ENCODE peak calls at places on chromosomes 2 and 18, in five cellular contexts. H, J, T, S and C are unnamed samples.

GRCh38 chr2:241804326-241805276 is 4.4 kb upstream of the NEU4 start:
- DNase-seq in H (no peak), T (peak), S (peak), J (peak), C (peak)

GRCh38 chr18:48050176-48050575 is 119.7 kb upstream of the SMAD2 start:
- DNase-seq in J (no peak), T (peak), H (peak), S (no peak), C (no peak)

GRCh38 chr18:48902023-48902855 is 48.5 kb downstream of the SMAD7 start:
- DNase-seq in J (peak), T (peak), S (peak), H (peak), C (peak)

GRCh38 chr2:163633296-163633695 is 102.5 kb downstream of the FIGN start:
- DNase-seq in S (no peak), H (no peak), T (no peak), J (no peak), C (no peak)

GRCh38 chr2:235050992-235051351 is 99.2 kb downstream of the SH3BP4 start:
- DNase-seq in S (peak), H (peak), T (peak), J (peak), C (peak)

GRCh38 chr2:649461-650342 is 27.5 kb downstream of the TMEM18 start:
- DNase-seq in J (no peak), H (peak), S (no peak), T (no peak), C (peak)

GRCh38 chr2:96091141-96091710 is 25.1 kb downstream of the ADRA2B start:
- DNase-seq in S (no peak), T (peak), J (no peak), H (peak), C (no peak)

GRCh38 chr2:174121612-174122011 is 126.7 kb downstream of the OLA1 start:
- DNase-seq in H (no peak), S (no peak), T (no peak), J (no peak), C (no peak)

GRCh38 chr2:241924069-241924908 is 54.8 kb downstream of the RTP5 start:
- DNase-seq in S (no peak), T (peak), J (no peak), H (no peak), C (no peak)

GRCh38 chr2:226963528-226963927 is 127.7 kb downstream of the RHBDD1 start:
- DNase-seq in T (no peak), H (no peak), S (no peak), J (no peak), C (no peak)

GRCh38 chr2:214649440-214650205 is 159.9 kb downstream of the BARD1 start:
- DNase-seq in T (no peak), J (no peak), H (no peak), S (no peak), C (no peak)

GRCh38 chr2:131044078-131044756 is 49.0 kb downstream of the FAM168B start:
- DNase-seq in J (no peak), H (peak), T (peak), S (no peak), C (no peak)

GRCh38 chr2:60565472-60565871 is 12.0 kb upstream of the BCL11A start:
- DNase-seq in T (no peak), H (no peak), J (no peak), S (no peak), C (no peak)

GRCh38 chr2:181991171-181991885 is 5.7 kb downstream of the PPP1R1C start:
- DNase-seq in S (no peak), H (no peak), T (no peak), J (no peak), C (no peak)

GRCh38 chr18:6857305-6857704 is 127.8 kb downstream of the ARHGAP28 start:
- DNase-seq in S (no peak), T (no peak), J (no peak), H (no peak), C (no peak)

GRCh38 chr2:180644709-180645108 is 335.7 kb upstream of the UBE2E3 start:
- DNase-seq in H (no peak), J (no peak), S (no peak), T (no peak), C (no peak)

GRCh38 chr2:130996658-130997057 is 96.6 kb downstream of the FAM168B start:
- DNase-seq in H (no peak), S (no peak), T (no peak), J (no peak), C (peak)

GRCh38 chr2:37558622-37559021 is 112.8 kb downstream of the CDC42EP3 start:
- DNase-seq in H (no peak), T (no peak), S (peak), J (no peak), C (peak)
- TF ChIP-seq POLR2A in H (no peak), T (no peak), S (no peak), J (no peak), C (no peak)

DNA sequence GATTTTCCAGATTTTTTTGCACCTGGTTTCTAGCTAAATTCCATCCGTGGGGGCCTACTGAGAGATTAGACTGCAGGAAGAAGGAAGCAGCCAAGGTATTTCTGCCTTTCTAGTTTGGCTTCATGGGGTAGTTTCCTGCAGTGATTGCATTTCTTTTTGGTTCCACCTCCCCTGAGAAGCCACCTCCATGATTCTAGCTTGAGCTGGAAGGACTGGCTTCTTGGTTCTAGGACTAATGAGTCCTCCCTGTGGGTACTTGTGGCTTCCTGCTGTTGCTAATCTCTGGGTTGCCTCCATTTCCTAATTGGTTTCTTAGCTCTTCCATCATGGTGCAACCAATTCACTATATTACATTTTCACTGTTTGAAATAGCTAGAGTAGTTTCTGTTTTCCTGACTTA is 242.5 kb upstream of the RBMS1 start:
- DNase-seq in H (no peak), J (no peak), T (no peak), S (no peak), C (no peak)
- TF ChIP-seq POLR2A in H (no peak), J (no peak), T (no peak), S (no peak), C (no peak)

DNA sequence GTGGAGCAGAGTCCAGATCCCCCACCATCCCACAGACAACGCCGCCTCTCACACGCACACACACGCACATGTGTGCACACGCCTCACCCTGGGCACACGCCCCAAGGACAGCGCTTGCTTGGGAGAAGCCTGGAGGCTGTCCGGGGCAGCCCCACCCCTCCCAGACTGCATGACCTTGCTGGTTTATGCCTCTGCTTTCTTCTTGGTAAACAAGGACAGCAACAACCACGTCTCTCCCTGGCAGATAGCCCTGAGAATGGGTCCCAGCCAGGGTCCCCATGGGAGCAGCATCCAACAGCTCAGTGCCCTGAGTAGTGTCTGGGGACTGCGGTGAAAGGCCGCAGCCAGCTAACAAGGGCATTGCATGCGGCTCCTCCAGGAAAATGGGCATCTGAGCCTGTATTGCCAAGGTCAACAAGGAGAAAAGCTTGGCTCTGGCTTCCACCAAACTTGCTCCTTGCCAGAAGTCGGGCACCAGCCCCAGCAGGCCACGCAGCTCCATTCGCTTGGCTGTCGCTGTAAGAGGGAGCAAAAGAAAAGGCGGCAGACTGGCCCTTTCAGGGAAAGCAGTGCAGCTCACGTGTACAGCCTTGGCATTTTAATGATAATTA is 234.6 kb downstream of the EIPR1 start:
- DNase-seq in T (no peak), H (peak), S (peak), J (no peak), C (no peak)
- TF ChIP-seq POLR2A in T (no peak), H (no peak), S (no peak), J (no peak), C (no peak)

DNA sequence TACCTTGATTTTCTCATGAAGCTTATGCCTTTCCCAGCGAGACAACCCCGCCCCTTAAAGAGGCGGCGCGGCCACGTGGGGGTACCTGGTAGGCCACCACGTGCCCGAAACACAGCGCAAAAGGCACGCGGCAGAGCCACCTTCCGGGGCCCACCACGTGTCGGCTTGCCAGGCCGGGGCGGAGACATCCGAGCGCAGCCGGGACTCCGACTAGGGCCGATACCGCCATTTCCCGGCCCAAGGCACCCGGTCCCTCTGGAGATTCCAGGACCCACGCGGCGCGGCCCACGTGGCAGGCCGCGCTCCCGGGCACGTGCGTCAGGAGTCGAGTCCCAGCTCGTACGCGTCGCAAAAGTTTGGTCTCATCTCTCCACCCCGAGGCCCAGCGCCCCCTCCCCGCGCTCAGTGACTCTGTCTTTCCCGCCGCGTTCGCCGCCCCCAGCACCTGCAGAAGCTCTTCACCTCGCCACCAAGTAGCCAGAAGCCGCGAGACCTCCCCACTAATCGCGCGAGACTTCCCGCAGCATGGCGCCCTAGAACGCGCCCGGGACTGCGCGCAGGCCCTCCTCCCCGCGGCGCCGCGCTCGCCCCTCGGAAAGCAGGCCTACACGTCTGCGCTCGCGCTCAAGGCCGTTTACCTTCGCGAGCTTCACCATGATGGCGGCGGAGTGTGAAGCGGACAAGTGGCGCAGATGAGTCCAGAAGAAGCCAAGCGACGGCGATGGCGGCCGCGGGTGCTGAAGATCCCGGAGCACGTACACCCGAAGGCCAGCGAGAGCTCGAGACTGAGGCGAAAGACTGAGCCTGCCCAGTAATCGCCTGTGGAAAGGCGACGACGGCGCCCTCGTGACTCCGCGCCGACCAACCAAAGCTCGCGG is at the start of gene NCL:
- DNase-seq in J (peak), H (peak), T (peak), S (peak), C (no peak)
- TF ChIP-seq POLR2A in J (peak), H (peak), T (peak), S (peak), C (peak)

DNA sequence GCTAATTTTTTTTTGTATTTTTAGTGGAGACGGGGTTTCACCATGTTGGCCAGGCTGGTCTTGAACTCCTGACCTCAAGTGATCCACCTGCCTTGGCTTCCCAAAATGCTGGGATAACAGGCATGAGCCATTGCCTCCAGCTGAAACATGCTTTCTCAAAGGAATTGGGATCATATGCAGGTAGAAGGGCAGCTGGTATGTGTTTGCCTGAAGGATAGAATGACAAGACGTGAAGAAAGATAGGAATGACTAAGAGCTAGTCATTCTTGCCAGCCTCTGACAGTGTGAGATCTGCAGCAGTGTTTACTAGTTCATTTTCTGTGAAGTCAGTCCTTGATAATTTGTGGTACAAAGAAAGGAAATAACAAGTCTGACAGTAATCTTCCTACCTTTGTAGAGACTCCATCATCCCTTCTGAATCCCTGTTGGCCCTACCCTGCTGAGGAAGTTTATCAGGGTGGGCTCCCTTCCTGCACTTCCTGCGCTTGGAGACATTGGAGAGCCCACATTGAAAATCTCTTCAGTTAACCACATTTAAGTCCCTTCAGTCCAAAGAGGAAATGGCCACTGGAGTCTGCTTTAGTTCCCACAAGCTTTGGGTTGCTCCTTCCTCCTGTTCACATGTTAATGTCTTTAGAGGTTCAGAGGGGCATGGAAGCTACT is 14.7 kb downstream of the CFLAR start:
- DNase-seq in S (no peak), J (no peak), T (no peak), H (no peak), C (no peak)
- TF ChIP-seq POLR2A in S (no peak), J (no peak), T (no peak), H (no peak), C (no peak)